ENCODE peak calls at places on chromosomes 11 and 22, in five cellular contexts. One of them, this sample, is unnamed.

GRCh38 chr11:65058419-65059054 is at the start of gene NAALADL1:
- DNase-seq in fibroblast of mammary gland: no peak
- DNase-seq in endothelial cell: no peak
- DNase-seq in NCI-H187 treated with DMSO at 0.1 percent for 48 hours: no peak
- DNase-seq in iris pigment epithelial cell: no peak
- DNase-seq in this sample: no peak

GRCh38 chr11:19163627-19164026 is 38.2 kb downstream of the CSRP3 start:
- DNase-seq in fibroblast of mammary gland: no peak
- DNase-seq in endothelial cell: no peak
- DNase-seq in NCI-H187 treated with DMSO at 0.1 percent for 48 hours: no peak
- DNase-seq in iris pigment epithelial cell: no peak
- DNase-seq in this sample: no peak

GRCh38 chr11:97143463-97143862 is 753.6 kb downstream of the JRKL start:
- DNase-seq in fibroblast of mammary gland: no peak
- DNase-seq in endothelial cell: no peak
- DNase-seq in NCI-H187 treated with DMSO at 0.1 percent for 48 hours: no peak
- DNase-seq in iris pigment epithelial cell: no peak
- DNase-seq in this sample: no peak

GRCh38 chr11:125938418-125938817 is 7.4 kb upstream of the VSIG10L2 start:
- DNase-seq in fibroblast of mammary gland: no peak
- DNase-seq in endothelial cell: no peak
- DNase-seq in NCI-H187 treated with DMSO at 0.1 percent for 48 hours: no peak
- DNase-seq in iris pigment epithelial cell: no peak
- DNase-seq in this sample: no peak

GRCh38 chr11:130431806-130432205 is 3.4 kb upstream of the ADAMTS8 start:
- DNase-seq in fibroblast of mammary gland: no peak
- DNase-seq in endothelial cell: no peak
- DNase-seq in NCI-H187 treated with DMSO at 0.1 percent for 48 hours: no peak
- DNase-seq in iris pigment epithelial cell: peak
- DNase-seq in this sample: no peak

GRCh38 chr22:22165936-22166710 is 78.5 kb upstream of the VPREB1 start:
- DNase-seq in fibroblast of mammary gland: no peak
- DNase-seq in endothelial cell: no peak
- DNase-seq in NCI-H187 treated with DMSO at 0.1 percent for 48 hours: no peak
- DNase-seq in iris pigment epithelial cell: no peak
- DNase-seq in this sample: no peak

GRCh38 chr22:39299829-39300178 is 19.6 kb downstream of the RPL3 start:
- DNase-seq in fibroblast of mammary gland: no peak
- DNase-seq in endothelial cell: no peak
- DNase-seq in NCI-H187 treated with DMSO at 0.1 percent for 48 hours: no peak
- DNase-seq in iris pigment epithelial cell: peak
- DNase-seq in this sample: no peak

GRCh38 chr11:62615521-62615920 is 2.5 kb downstream of the ROM1 start:
- DNase-seq in fibroblast of mammary gland: no peak
- DNase-seq in endothelial cell: no peak
- DNase-seq in NCI-H187 treated with DMSO at 0.1 percent for 48 hours: no peak
- DNase-seq in iris pigment epithelial cell: no peak
- DNase-seq in this sample: no peak

GRCh38 chr11:19276859-19277808 is 36.4 kb upstream of the E2F8 start:
- DNase-seq in fibroblast of mammary gland: peak
- DNase-seq in endothelial cell: no peak
- DNase-seq in NCI-H187 treated with DMSO at 0.1 percent for 48 hours: no peak
- DNase-seq in iris pigment epithelial cell: peak
- DNase-seq in this sample: no peak

GRCh38 chr22:17217179-17217578 is 2.1 kb downstream of the ADA2 start:
- DNase-seq in fibroblast of mammary gland: no peak
- DNase-seq in endothelial cell: no peak
- DNase-seq in NCI-H187 treated with DMSO at 0.1 percent for 48 hours: no peak
- DNase-seq in iris pigment epithelial cell: no peak
- DNase-seq in this sample: no peak

GRCh38 chr11:116079580-116079979 is 575.4 kb upstream of the CADM1 start:
- DNase-seq in fibroblast of mammary gland: no peak
- DNase-seq in endothelial cell: no peak
- DNase-seq in NCI-H187 treated with DMSO at 0.1 percent for 48 hours: no peak
- DNase-seq in iris pigment epithelial cell: no peak
- DNase-seq in this sample: no peak

This sample was measured in skeletal muscle cell.